ENCODE peak calls at places on chromosomes 7 and 10, in six cellular contexts. Q is H1, G is HepG2, N is K562, D is GM12878, L is GM23338. U is an unnamed sample.

GRCh38 chr7:46715579-46715978 is 794.5 kb upstream of the IGFBP3 start:
- DNase-seq in Q (no peak), G (no peak), N (no peak), D (no peak), L (no peak), U (no peak)

GRCh38 chr10:34768972-34769330 is 46.1 kb downstream of the PARD3 start:
- DNase-seq in Q (no peak), G (no peak), N (no peak), D (no peak), L (no peak), U (no peak)

GRCh38 chr10:43404675-43405221 is 4.2 kb downstream of the HNRNPF start:
- DNase-seq in Q (no peak), G (no peak), N (no peak), D (no peak), L (no peak), U (no peak)

GRCh38 chr7:95859434-95859833 is 87.1 kb downstream of the DYNC1I1 start:
- DNase-seq in Q (no peak), G (no peak), N (no peak), D (no peak), L (peak), U (peak)

GRCh38 chr7:98862716-98863420 is 6.9 kb downstream of the TMEM130 start:
- DNase-seq in Q (no peak), G (no peak), N (no peak), D (no peak), L (no peak), U (no peak)

GRCh38 chr7:134327896-134328295 is 11.2 kb upstream of the SLC35B4 start:
- DNase-seq in Q (peak), G (peak), N (peak), D (peak), L (peak), U (peak)

GRCh38 chr7:18119985-18120384 is 92.3 kb upstream of the PRPS1L1 start:
- DNase-seq in Q (no peak), G (no peak), N (no peak), D (no peak), L (peak), U (peak)

GRCh38 chr7:42454006-42454405 is 217.0 kb upstream of the GLI3 start:
- DNase-seq in Q (no peak), G (no peak), N (no peak), D (no peak), L (no peak), U (no peak)

GRCh38 chr10:74921744-74922143 is 95.3 kb downstream of the KAT6B start:
- DNase-seq in Q (no peak), G (no peak), N (peak), D (no peak), L (no peak), U (no peak)

GRCh38 chr10:14837003-14837755 is 658 bp downstream of the CDNF start:
- DNase-seq in Q (no peak), G (peak), N (no peak), D (no peak), L (peak), U (no peak)

GRCh38 chr10:6068422-6068821 is 6.3 kb upstream of the IL2RA start:
- DNase-seq in Q (no peak), G (no peak), N (no peak), D (no peak), L (no peak), U (no peak)

GRCh38 chr7:101173752-101174244 is 6.3 kb downstream of the NAT16 start:
- DNase-seq in Q (peak), G (no peak), N (peak), D (no peak), L (peak), U (peak)

GRCh38 chr7:70072220-70072619 is 473.9 kb downstream of the AUTS2 start:
- DNase-seq in Q (no peak), G (no peak), N (no peak), D (no peak), L (no peak), U (no peak)

GRCh38 chr10:34010891-34011290 is 676.4 kb upstream of the NRP1 start:
- DNase-seq in Q (no peak), G (no peak), N (no peak), D (no peak), L (no peak), U (no peak)

GRCh38 chr7:34320926-34321609 is 336.9 kb upstream of the NPSR1 start:
- DNase-seq in Q (peak), G (peak), N (peak), D (peak), L (peak), U (peak)

GRCh38 chr10:21315321-21316220 is 209.9 kb downstream of the SKIDA1 start:
- DNase-seq in Q (no peak), G (peak), N (no peak), D (no peak), L (peak), U (peak)

GRCh38 chr10:113301342-113301984 is 251.4 kb upstream of the HABP2 start:
- DNase-seq in Q (no peak), G (peak), N (no peak), D (no peak), L (peak), U (peak)

GRCh38 chr10:30587522-30588031 is 42.0 kb downstream of the LYZL2 start:
- DNase-seq in Q (peak), G (peak), N (peak), D (peak), L (peak), U (peak)

GRCh38 chr7:4561775-4562174 is 120.3 kb upstream of the FOXK1 start:
- DNase-seq in Q (no peak), G (no peak), N (peak), D (no peak), L (peak), U (no peak)

GRCh38 chr7:26664735-26665420 is 199.5 kb downstream of the SKAP2 start:
- DNase-seq in Q (no peak), G (no peak), N (no peak), D (no peak), L (no peak), U (no peak)

GRCh38 chr7:101017099-101017777 is 2.6 kb upstream of the MUC17 start:
- DNase-seq in Q (peak), G (peak), N (peak), D (peak), L (peak), U (peak)

GRCh38 chr10:30058570-30059132 is 735 bp downstream of the JCAD start:
- DNase-seq in Q (peak), G (no peak), N (no peak), D (no peak), L (peak), U (peak)

GRCh38 chr7:69256634-69257081 is 341.6 kb upstream of the AUTS2 start:
- DNase-seq in Q (no peak), G (no peak), N (no peak), D (no peak), L (no peak), U (no peak)

GRCh38 chr7:132404261-132404660 is 172.0 kb downstream of the PLXNA4 start:
- DNase-seq in Q (no peak), G (no peak), N (no peak), D (no peak), L (no peak), U (no peak)

GRCh38 chr7:41451826-41452225 is 251.1 kb downstream of the INHBA start:
- DNase-seq in Q (no peak), G (no peak), N (no peak), D (no peak), L (no peak), U (no peak)

GRCh38 chr10:119834188-119834587 is 38.5 kb downstream of the MCMBP start:
- DNase-seq in Q (no peak), G (no peak), N (peak), D (no peak), L (no peak), U (no peak)

GRCh38 chr7:3138992-3139391 is 95.3 kb upstream of the CARD11 start:
- DNase-seq in Q (no peak), G (no peak), N (no peak), D (no peak), L (no peak), U (no peak)

GRCh38 chr10:125802131-125802530 is 20.9 kb downstream of the UROS start:
- DNase-seq in Q (no peak), G (no peak), N (no peak), D (no peak), L (no peak), U (no peak)

GRCh38 chr10:15791816-15792524 is 68.3 kb downstream of the MINDY3 start:
- DNase-seq in Q (no peak), G (no peak), N (no peak), D (no peak), L (no peak), U (no peak)

GRCh38 chr7:55420535-55420934 is 55.4 kb downstream of the LANCL2 start:
- DNase-seq in Q (no peak), G (peak), N (no peak), D (no peak), L (no peak), U (no peak)

GRCh38 chr10:14822879-14823755 is 14.7 kb downstream of the CDNF start:
- DNase-seq in Q (no peak), G (peak), N (peak), D (no peak), L (peak), U (peak)

GRCh38 chr10:92811986-92812385 is 36.3 kb upstream of the EXOC6 start:
- DNase-seq in Q (peak), G (no peak), N (no peak), D (no peak), L (no peak), U (no peak)

GRCh38 chr7:20895563-20895962 is 108.9 kb upstream of the SP8 start:
- DNase-seq in Q (no peak), G (no peak), N (no peak), D (no peak), L (no peak), U (no peak)

DNA sequence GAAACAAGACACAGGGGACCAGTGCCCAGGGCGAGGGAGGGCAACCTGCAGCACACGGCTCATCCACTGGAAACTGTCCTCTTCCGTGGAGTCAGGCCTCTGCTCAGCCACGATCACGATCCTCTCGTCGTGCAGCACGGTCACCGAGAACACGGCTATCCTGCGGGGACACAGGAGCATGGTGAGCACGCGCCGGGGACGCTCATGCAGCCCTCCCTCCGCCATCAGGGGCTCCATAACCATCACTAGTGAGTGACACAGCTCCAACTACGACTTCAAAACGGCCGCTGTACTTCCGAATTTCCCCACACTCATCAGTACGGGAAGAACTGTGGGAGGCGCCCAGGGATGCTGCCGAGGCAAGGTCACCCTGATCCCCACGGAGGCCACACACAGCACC is 227.9 kb downstream of the ZMYND11 start:
- DNase-seq in Q (no peak), G (no peak), N (no peak), D (no peak), L (no peak), U (no peak)
- TF ChIP-seq CREB1 in Q (no peak), G (no peak), N (no peak), D (no peak), L (no peak), U (no peak)

GRCh38 chr10:31963598-31963980 is 35.0 kb upstream of the ARHGAP12 start:
- DNase-seq in Q (no peak), G (no peak), N (no peak), D (no peak), L (no peak), U (no peak)
- TF ChIP-seq CREB1 in Q (no peak), G (no peak), N (no peak), D (no peak), L (no peak), U (no peak)

GRCh38 chr7:25569765-25570164 is 341.5 kb upstream of the NPVF start:
- DNase-seq in Q (no peak), G (no peak), N (no peak), D (no peak), L (no peak), U (no peak)

GRCh38 chr7:25567430-25567829 is 339.1 kb upstream of the NPVF start:
- DNase-seq in Q (no peak), G (no peak), N (no peak), D (no peak), L (no peak), U (no peak)

GRCh38 chr7:25564980-25565379 is 336.7 kb upstream of the NPVF start:
- DNase-seq in Q (no peak), G (no peak), N (no peak), D (no peak), L (no peak), U (no peak)

DNA sequence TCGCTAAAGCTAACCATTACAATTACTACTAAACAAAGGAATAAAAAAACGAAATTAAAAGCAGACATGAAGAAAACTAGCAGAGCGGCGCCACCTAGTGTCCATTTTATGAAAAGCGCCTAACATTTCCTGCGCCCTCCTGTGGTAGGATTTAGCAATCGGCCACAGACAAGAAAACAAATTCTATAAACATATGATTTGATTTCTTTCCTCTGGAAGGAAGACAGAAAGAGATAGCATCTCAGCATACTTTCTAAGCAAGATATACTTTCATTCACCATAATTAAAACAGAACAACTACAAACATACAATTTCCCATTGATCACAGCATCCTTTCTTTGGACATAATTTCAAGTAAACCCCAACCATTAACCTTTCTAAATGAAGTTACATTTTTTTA is 337.7 kb upstream of the NPVF start:
- DNase-seq in Q (peak), G (peak), N (peak), D (no peak), L (peak), U (peak)
- TF ChIP-seq CREB1 in Q (no peak), G (no peak), N (no peak), D (no peak), L (no peak), U (no peak)

GRCh38 chr7:25384820-25385560 is 156.7 kb upstream of the NPVF start:
- DNase-seq in Q (no peak), G (no peak), N (no peak), D (no peak), L (no peak), U (no peak)
- TF ChIP-seq CREB1 in Q (no peak), G (no peak), N (no peak), D (no peak), L (no peak), U (no peak)

GRCh38 chr7:112554591-112554990 is 73.8 kb downstream of the LSMEM1 start:
- DNase-seq in Q (no peak), G (no peak), N (no peak), D (no peak), L (no peak), U (no peak)

GRCh38 chr7:112547916-112548315 is 67.1 kb downstream of the LSMEM1 start:
- DNase-seq in Q (no peak), G (no peak), N (no peak), D (no peak), L (no peak), U (no peak)

GRCh38 chr7:112546723-112547513 is 66.1 kb downstream of the LSMEM1 start:
- DNase-seq in Q (no peak), G (peak), N (no peak), D (no peak), L (peak), U (peak)

DNA sequence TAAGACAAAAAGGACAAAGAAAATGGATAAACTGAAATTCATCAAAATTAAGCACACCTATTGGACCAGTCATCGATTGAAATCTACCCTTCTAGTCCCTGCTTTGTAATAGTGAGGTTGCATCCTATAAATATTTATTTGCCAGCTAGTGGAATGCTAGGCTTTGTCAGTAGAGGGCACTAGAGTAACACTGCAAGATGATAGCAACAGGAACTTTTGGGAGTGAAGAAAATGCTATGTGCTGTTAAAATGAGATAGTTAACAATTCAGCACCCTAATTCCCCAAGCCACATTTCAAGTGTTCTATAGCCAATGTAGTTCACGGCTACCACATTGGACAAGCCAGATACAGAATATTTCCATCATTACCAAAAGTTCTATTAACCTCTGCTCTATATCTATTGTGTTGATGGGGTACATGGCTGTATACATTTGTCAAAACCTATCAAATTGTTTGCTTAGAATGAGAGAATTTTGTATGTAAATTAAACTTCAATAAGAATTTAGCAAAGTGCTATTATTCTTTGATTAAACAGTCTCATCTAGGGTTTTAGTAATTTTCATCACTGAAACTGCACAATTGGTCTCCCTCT is 69.8 kb downstream of the LSMEM1 start:
- DNase-seq in Q (no peak), G (peak), N (peak), D (peak), L (peak), U (no peak)
- TF ChIP-seq CREB1 in Q (no peak), G (no peak), N (no peak), D (no peak), L (no peak), U (no peak)

GRCh38 chr7:159143780-159144755 is 599 bp downstream of the VIPR2 start:
- DNase-seq in Q (peak), G (no peak), N (no peak), D (no peak), L (peak), U (peak)
- TF ChIP-seq CREB1 in Q (no peak), G (no peak), N (no peak), D (no peak), L (no peak), U (no peak)